ENCODE peak calls at places on chromosomes 12 and 14, in seven cellular contexts. R is RWPE1, N is thyroid gland, B is GM23248, K is PC-9, G is tibial artery, S is right atrium auricular region. T is an unnamed sample.

GRCh38 chr12:69712826-69713225 is 13.7 kb upstream of the BEST3 start:
- DNase-seq in B (no peak), S (no peak), N (no peak), R (no peak), G (no peak), K (peak; percentile 36), T (no peak)

GRCh38 chr14:102481791-102482238 is 27.8 kb downstream of the ANKRD9 start:
- DNase-seq in R (peak; percentile 55), S (no peak), N (no peak), G (no peak), K (peak; percentile 98), B (peak; percentile 77), T (no peak)

GRCh38 chr14:69612014-69612758 is 790 bp downstream of the SUSD6 start:
- DNase-seq in B (peak; percentile 59), R (peak; percentile 13), N (peak; percentile 47), G (no peak), S (no peak), K (no peak), T (no peak)

GRCh38 chr12:109562871-109563270 is 10.4 kb downstream of the MMAB start:
- DNase-seq in R (no peak), K (no peak), G (no peak), B (no peak), S (no peak), N (no peak), T (no peak)

GRCh38 chr14:58645641-58646040 is 7.9 kb downstream of the DACT1 start:
- DNase-seq in B (no peak), G (no peak), K (no peak), R (no peak), S (no peak), N (no peak), T (no peak)

GRCh38 chr12:20421338-20421890 is 53.1 kb downstream of the PDE3A start:
- DNase-seq in B (no peak), N (no peak), G (no peak), S (no peak), K (no peak), R (no peak), T (no peak)

GRCh38 chr14:100488057-100488456 is 99.2 kb downstream of the BEGAIN start:
- DNase-seq in S (no peak), R (no peak), K (no peak), N (no peak), B (no peak), G (no peak), T (no peak)

GRCh38 chr12:127588224-127588623 is 678.7 kb upstream of the TMEM132C start:
- DNase-seq in S (peak; percentile 73), B (peak; percentile 95), K (no peak), R (peak; percentile 8), G (peak; percentile 73), N (no peak), T (no peak)

GRCh38 chr14:81315344-81315743 is 84.8 kb downstream of the STON2 start:
- DNase-seq in K (no peak), S (no peak), R (no peak), B (no peak), N (no peak), G (no peak), T (no peak)

GRCh38 chr12:19869413-19869812 is 430.1 kb downstream of the AEBP2 start:
- DNase-seq in K (no peak), S (no peak), R (no peak), B (peak; percentile 60), G (no peak), N (no peak), T (no peak)

GRCh38 chr12:132950844-132951535 is 5.1 kb downstream of the ZNF605 start:
- DNase-seq in B (no peak), K (no peak), S (no peak), N (no peak), G (peak; percentile 1), R (no peak), T (no peak)

GRCh38 chr12:19220205-19220604 is 90.7 kb downstream of the PLEKHA5 start:
- DNase-seq in B (peak; percentile 74), N (no peak), S (no peak), G (no peak), R (peak; percentile 15), K (no peak), T (no peak)

GRCh38 chr14:82394916-82395315 is 861.3 kb upstream of the SEL1L start:
- DNase-seq in B (no peak), S (no peak), N (peak; percentile 28), K (no peak), G (no peak), R (no peak), T (no peak)

GRCh38 chr14:64439141-64439540 is 26.2 kb upstream of the AKAP5 start:
- DNase-seq in N (no peak), K (no peak), G (no peak), R (no peak), B (no peak), S (no peak), T (no peak)

GRCh38 chr14:64841121-64841611 is 38.5 kb downstream of the SPTB start:
- DNase-seq in B (peak; percentile 58), K (peak; percentile 77), S (no peak), N (no peak), G (no peak), R (peak; percentile 62), T (no peak)

GRCh38 chr12:20696181-20696580 is 1.0 kb downstream of the SLCO1C1 start:
- DNase-seq in N (peak; percentile 1), K (no peak), G (no peak), B (no peak), R (no peak), S (no peak), T (no peak)

GRCh38 chr14:103880334-103880985 is 33.1 kb upstream of the PPP1R13B start:
- DNase-seq in G (peak; percentile 90), S (peak; percentile 83), K (no peak), N (peak; percentile 88), R (peak; percentile 34), B (peak; percentile 78), T (no peak)

GRCh38 chr12:23473071-23473470 is 476.4 kb downstream of the SOX5 start:
- DNase-seq in S (no peak), R (no peak), N (no peak), K (no peak), B (no peak), G (no peak), T (no peak)

GRCh38 chr12:23472329-23472971 is 477.0 kb downstream of the SOX5 start:
- DNase-seq in K (no peak), G (no peak), N (no peak), B (no peak), S (no peak), R (peak; percentile 50), T (no peak)

DNA sequence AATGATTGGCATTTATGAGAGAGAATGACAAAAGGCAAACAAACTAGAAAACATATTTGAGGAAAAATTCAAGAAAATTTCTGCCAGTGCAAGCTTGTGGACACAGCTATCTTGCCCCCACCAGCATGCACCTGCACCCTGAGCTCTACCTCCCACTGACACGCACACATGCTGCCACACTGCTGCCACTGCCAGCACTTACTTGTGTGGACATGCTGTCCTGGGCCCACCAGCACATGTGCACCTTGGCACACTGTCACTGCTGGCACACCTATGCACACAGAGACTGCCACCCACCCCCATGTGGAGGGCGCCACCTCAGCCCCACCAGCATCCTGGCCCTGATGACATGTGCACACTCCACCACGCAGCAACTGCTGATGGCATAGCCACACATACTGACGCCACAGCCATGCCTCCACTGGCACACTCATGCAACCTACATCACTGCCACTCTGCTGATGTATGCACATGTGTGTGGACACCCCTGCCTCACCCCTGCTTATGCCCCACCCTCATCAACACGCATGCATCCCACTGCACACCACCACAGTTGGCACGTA is 475.0 kb downstream of the SOX5 start:
- DNase-seq in R (no peak), K (no peak), S (no peak), N (no peak), G (no peak), B (no peak), T (no peak)
- H3K27ac ChIP-seq in R (no peak overlapping the region), K (no peak overlapping the region), S (no peak overlapping the region), N (no peak overlapping the region), G (no peak overlapping the region), B (no peak overlapping the region), T (no peak overlapping the region)

GRCh38 chr12:12563529-12563928 is 866 bp upstream of the DUSP16 start:
- DNase-seq in B (peak; percentile 52), S (no peak), N (no peak), K (no peak), G (no peak), R (no peak), T (no peak)
- H3K27ac ChIP-seq in B (peak overlapping the region; percentile 77), S (peak overlapping the region; percentile 100), N (peak overlapping the region; percentile 97), K (peak overlapping the region; percentile 84), G (peak overlapping the region; percentile 100), R (no peak overlapping the region), T (peak overlapping the region; percentile 100)

GRCh38 chr14:32428149-32428548 is 99.1 kb downstream of the AKAP6 start:
- DNase-seq in G (no peak), S (no peak), K (no peak), N (no peak), R (no peak), B (no peak), T (no peak)
- H3K27ac ChIP-seq in G (no peak overlapping the region), S (no peak overlapping the region), K (no peak overlapping the region), N (no peak overlapping the region), R (no peak overlapping the region), B (no peak overlapping the region), T (no peak overlapping the region)

GRCh38 chr12:51318846-51319570 is 5.0 kb downstream of the BIN2 start:
- DNase-seq in S (no peak), G (peak; percentile 17), N (peak; percentile 40), B (no peak), R (no peak), K (no peak), T (no peak)
- H3K27ac ChIP-seq in S (no peak overlapping the region), G (no peak overlapping the region), N (no peak overlapping the region), B (no peak overlapping the region), R (no peak overlapping the region), K (no peak overlapping the region), T (no peak overlapping the region)

DNA sequence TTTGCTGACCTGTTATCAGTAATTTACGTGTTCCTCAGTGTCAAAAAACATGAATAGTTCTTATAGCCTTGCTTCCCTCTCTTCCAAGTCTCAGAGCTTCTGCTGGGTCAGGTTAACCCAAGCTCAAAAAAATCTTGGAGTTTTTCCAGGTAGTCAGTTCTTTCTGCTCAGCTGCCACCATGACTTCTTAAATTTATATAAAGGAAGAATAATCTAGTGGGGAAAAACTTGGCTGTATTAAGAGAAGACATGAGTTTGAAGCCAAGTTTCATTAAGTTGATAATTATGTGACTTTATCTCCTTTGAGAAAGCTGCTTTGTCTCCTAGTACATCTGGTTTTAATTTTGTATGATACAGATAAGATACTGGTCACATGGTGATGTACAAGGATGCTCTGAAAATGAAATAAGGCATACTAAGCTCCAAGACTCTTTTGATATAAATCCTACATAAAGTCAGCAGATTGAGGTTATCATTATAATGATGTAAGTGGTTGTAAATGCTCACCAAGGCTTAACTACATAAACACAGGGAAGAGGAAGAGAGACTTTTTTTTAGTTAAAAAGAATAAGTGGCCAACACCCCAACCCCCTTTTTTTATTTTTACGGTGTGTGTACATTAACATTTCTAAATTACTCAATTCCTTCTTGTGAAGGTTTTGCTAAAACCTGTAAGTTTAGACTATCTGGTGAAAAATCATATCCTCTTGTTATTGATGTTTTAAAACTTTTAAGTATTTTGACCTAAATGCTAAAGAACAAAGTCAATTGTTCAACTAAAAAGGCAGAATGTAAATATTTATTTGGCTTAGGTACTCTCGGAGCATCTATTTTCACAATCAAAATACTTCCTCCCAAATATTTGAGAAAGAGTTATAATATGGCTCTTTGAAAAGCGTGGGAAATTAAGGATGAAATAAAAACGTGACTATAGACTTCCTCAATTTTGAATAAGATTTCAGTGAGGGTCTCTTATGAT is 84.1 kb upstream of the SLC38A2 start:
- DNase-seq in B (no peak), K (no peak), S (no peak), G (no peak), R (no peak), N (no peak), T (no peak)
- H3K27ac ChIP-seq in B (no peak overlapping the region), K (peak overlapping the region; percentile 99), S (no peak overlapping the region), G (no peak overlapping the region), R (no peak overlapping the region), N (no peak overlapping the region), T (no peak overlapping the region)

T was measured in substantia nigra.